ENCODE peak calls at places on chromosomes 1 and 21, in four cellular contexts. T is NT2/D1, R is A673, Q is upper lobe of right lung. N is an unnamed sample. For H3K27me3, the result is how much of the 10 kb centered on the place peaks cover.

GRCh38 chr1:236558069-236558468 is 34.3 kb downstream of the LGALS8 start:
- DNase-seq in Q (no peak), R (no peak), T (no peak), N (no peak)

GRCh38 chr1:82542766-82543165 is 742.0 kb downstream of the ADGRL2 start:
- DNase-seq in R (no peak), T (no peak), Q (no peak), N (no peak)

GRCh38 chr21:42286416-42286815 is 28.8 kb downstream of the TFF3 start:
- DNase-seq in Q (no peak), T (no peak), R (no peak), N (no peak)

GRCh38 chr1:108561731-108562326 is 1.9 kb downstream of the EEIG2 start:
- DNase-seq in Q (peak), R (peak), T (peak), N (peak)

GRCh38 chr1:157988002-157988401 is 5.4 kb upstream of the KIRREL1 start:
- DNase-seq in Q (no peak), R (no peak), T (no peak), N (no peak)

GRCh38 chr1:196063307-196063706 is 544.9 kb downstream of the KCNT2 start:
- DNase-seq in R (no peak), Q (no peak), T (no peak), N (no peak)

GRCh38 chr1:198639581-198640235 is 868 bp downstream of the PTPRC start:
- DNase-seq in R (no peak), T (no peak), Q (no peak), N (no peak)

GRCh38 chr1:160672789-160673695 is 26.2 kb upstream of the SLAMF1 start:
- DNase-seq in Q (no peak), R (no peak), T (no peak), N (no peak)

GRCh38 chr1:15626269-15626668 is 9.0 kb downstream of the DDI2 start:
- DNase-seq in R (no peak), Q (no peak), T (no peak), N (no peak)

GRCh38 chr1:1312450-1313314 is 4.3 kb downstream of the PUSL1 start:
- DNase-seq in T (no peak), R (no peak), Q (no peak), N (no peak)

GRCh38 chr1:187092104-187092503 is 263.4 kb downstream of the PLA2G4A start:
- DNase-seq in R (no peak), T (no peak), Q (no peak), N (no peak)

GRCh38 chr1:155010211-155010918 is 7.8 kb downstream of the ZBTB7B start:
- DNase-seq in R (no peak), Q (no peak), T (no peak), N (no peak)

GRCh38 chr1:10835423-10836421 is 39.3 kb upstream of the CASZ1 start:
- DNase-seq in Q (peak), T (peak), R (peak), N (peak)

GRCh38 chr1:14873657-14874056 is 275.2 kb downstream of the KAZN start:
- DNase-seq in T (no peak), Q (peak), R (no peak), N (no peak)

GRCh38 chr1:230798491-230798890 is 51.3 kb downstream of the CAPN9 start:
- DNase-seq in Q (no peak), T (no peak), R (no peak), N (no peak)

GRCh38 chr1:209513226-209513625 is 70.3 kb upstream of the CAMK1G start:
- DNase-seq in R (peak), Q (no peak), T (peak), N (no peak)

GRCh38 chr1:36603461-36603860 is 120.7 kb upstream of the CSF3R start:
- DNase-seq in R (peak), T (no peak), Q (no peak), N (no peak)

GRCh38 chr1:36597514-36597913 is 114.8 kb upstream of the CSF3R start:
- DNase-seq in Q (peak), R (no peak), T (no peak), N (no peak)

GRCh38 chr1:36605942-36606690 is 123.4 kb upstream of the CSF3R start:
- DNase-seq in R (no peak), T (no peak), Q (peak), N (no peak)

GRCh38 chr1:36599828-36600227 is 117.1 kb upstream of the CSF3R start:
- DNase-seq in T (no peak), R (no peak), Q (no peak), N (no peak)

DNA sequence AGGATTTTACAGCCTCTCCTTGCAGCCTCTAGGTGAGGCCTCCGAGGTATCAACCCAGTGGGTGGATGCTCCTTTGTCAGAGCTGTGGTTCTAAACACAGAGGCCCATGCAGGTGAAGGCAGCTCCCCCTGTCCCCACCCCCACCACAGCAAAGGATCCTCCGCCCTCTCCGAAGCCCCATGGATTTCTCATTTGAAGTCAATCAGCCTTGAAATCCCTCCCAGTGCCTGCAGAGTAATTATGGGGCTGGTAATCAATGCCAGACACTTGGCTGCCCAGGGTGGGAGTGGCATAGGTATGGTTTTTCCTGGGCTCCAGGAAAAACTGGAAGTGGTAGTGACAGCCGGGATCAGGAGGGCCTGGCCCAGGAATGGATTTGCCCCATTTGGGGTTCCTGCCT is 119.5 kb upstream of the CSF3R start:
- DNase-seq in T (no peak), Q (peak), R (no peak), N (no peak)
- H3K27me3 ChIP-seq in T (under half), Q (under half), R (half or more), N (under half)

DNA sequence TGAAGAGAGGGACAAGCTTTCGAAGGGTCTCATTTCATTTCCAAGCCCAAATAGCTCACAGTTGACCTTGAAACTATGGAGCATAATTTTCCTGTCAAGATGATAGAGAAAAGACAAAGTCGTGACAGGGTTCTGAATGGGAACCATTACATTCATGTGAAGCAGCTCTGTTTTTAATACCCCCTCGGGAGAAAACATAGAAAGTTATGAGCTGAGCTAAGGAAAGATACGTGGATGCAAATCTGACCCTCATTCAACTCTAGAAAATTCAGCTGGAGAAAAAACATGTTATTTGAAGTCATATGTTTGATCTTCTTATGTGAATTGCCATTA is 48.0 kb upstream of the LRRC52 start:
- DNase-seq in T (no peak), Q (no peak), R (no peak), N (no peak)
- H3K27me3 ChIP-seq in T (under half), Q (under half), R (under half), N (under half)

GRCh38 chr1:156420209-156421061 is 51.4 kb downstream of the RHBG start:
- DNase-seq in T (no peak), Q (no peak), R (no peak), N (peak)
- H3K27me3 ChIP-seq in T (half or more), Q (half or more), R (half or more), N (under half)

DNA sequence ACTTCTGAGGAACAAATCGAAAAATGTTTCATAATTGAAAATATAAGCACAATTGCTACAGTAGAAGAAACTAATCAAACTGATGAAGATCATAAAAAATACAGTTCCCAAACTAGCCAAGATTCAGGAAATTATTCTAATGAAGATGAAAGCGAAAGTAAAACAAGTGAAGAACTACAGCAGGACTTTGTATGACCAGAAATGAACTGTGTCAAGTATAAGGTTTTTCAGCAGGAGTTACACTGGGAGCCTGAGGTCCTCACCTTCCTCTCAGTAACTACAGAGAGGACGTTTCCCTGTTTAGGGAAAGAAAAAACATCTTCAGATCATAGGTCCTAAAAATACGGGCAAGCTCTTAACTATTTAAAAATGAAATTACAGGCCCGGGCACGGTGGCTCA is 30.6 kb downstream of the IFNAR1 start:
- DNase-seq in R (no peak), T (no peak), Q (no peak), N (no peak)
- H3K27me3 ChIP-seq in R (under half), T (under half), Q (under half), N (under half)

DNA sequence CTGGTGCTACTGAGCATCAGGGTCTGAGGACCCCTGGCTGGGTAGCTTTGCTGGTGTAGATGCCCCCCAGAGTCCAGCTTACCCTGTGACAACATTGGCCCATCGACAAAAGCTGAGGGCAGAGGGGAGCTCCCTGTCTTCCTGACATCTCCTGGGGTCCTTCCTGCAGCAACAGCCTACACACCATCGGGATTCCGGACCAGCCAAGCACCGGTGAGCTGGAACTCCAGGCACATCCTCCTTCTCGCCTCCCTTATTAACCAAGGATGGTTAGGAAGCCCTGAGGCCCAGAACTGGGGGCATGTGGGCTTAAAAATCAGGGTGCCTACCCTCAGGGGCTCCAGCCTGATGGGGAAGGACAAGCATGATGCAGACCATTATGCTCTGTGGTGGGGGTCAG is 658.0 kb downstream of the PTPRU start:
- DNase-seq in R (no peak), T (no peak), Q (no peak), N (no peak)
- H3K27me3 ChIP-seq in R (under half), T (under half), Q (under half), N (under half)

GRCh38 chr1:232263452-232263851 is 366.5 kb downstream of the SIPA1L2 start:
- DNase-seq in T (no peak), Q (no peak), R (no peak), N (no peak)

GRCh38 chr1:232259333-232259732 is 370.6 kb downstream of the SIPA1L2 start:
- DNase-seq in R (no peak), T (no peak), Q (no peak), N (no peak)

GRCh38 chr1:232260861-232261260 is 369.1 kb downstream of the SIPA1L2 start:
- DNase-seq in T (no peak), R (no peak), Q (no peak), N (no peak)

GRCh38 chr1:232260045-232260444 is 369.9 kb downstream of the SIPA1L2 start:
- DNase-seq in Q (no peak), T (no peak), R (no peak), N (no peak)
- H3K27me3 ChIP-seq in Q (under half), T (under half), R (under half), N (under half)

N was measured in GM06990.